ENCODE peak calls at places on chromosome 16, in seven cellular contexts. Y, N, E, H, U, I and Z are unnamed samples.

GRCh38 chr16:66070140-66070887 is 296.2 kb upstream of the CDH5 start:
- DNase-seq in H (no peak), Y (peak; percentile 34), I (peak; percentile 81), U (peak; percentile 84), E (no peak), N (no peak), Z (no peak)

GRCh38 chr16:84774810-84775209 is 45.0 kb upstream of the CRISPLD2 start:
- DNase-seq in I (no peak), U (no peak), E (peak; percentile 71), H (no peak), N (no peak), Y (no peak), Z (no peak)

GRCh38 chr16:66274335-66275110 is 92.0 kb upstream of the CDH5 start:
- DNase-seq in I (no peak), Y (peak; percentile 72), U (no peak), E (no peak), N (peak; percentile 45), H (no peak), Z (no peak)

GRCh38 chr16:22206847-22207714 is 1.0 kb downstream of the EEF2K start:
- DNase-seq in Y (peak; percentile 70), U (peak; percentile 91), I (peak; percentile 67), N (peak; percentile 75), E (peak; percentile 86), H (peak; percentile 47), Z (peak; percentile 76)

GRCh38 chr16:5024632-5025031 is 9.1 kb downstream of the NAGPA start:
- DNase-seq in N (no peak), Y (peak; percentile 39), U (no peak), I (no peak), H (no peak), E (no peak), Z (peak; percentile 62)

GRCh38 chr16:81261049-81261648 is 22.7 kb downstream of the BCO1 start:
- DNase-seq in E (no peak), Y (peak; percentile 45), N (peak; percentile 36), I (no peak), U (no peak), H (no peak), Z (peak; percentile 69)

GRCh38 chr16:53913082-53913870 is 209.3 kb downstream of the FTO start:
- DNase-seq in H (no peak), U (no peak), Y (peak; percentile 89), E (peak; percentile 77), I (peak; percentile 76), N (no peak), Z (no peak)

GRCh38 chr16:51731160-51731559 is 580.1 kb upstream of the SALL1 start:
- DNase-seq in U (no peak), H (no peak), I (no peak), E (no peak), Y (peak; percentile 57), N (no peak), Z (no peak)

GRCh38 chr16:22816475-22816874 is 2.5 kb downstream of the HS3ST2 start:
- DNase-seq in H (no peak), N (no peak), I (no peak), Y (no peak), U (no peak), E (no peak), Z (no peak)

GRCh38 chr16:21302898-21303528 is 24.9 kb upstream of the CRYM start:
- DNase-seq in E (no peak), H (no peak), Y (no peak), I (no peak), U (no peak), N (no peak), Z (no peak)

DNA sequence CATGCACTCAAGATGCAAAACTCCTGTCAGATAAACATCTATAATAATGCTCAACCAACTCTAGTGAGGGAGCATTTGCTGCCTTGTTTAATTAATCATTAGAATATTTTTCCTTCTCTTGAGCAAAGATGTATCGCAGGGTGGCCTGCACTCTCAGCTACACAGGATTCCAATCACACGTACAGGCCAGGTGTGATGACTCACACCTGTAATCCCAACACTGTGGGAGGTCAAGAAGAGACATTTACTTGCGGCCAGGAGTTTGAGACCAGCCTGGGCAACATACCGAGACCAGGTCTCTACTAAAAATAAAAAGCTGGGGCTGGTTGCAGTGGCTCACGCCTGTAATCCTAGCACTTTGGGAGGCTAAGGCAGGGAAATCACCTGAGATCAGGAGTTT is 49.1 kb downstream of the ARHGAP17 start:
- DNase-seq in I (no peak), N (no peak), Y (no peak), H (no peak), E (peak; percentile 46), U (no peak), Z (no peak)
- H3K36me3 ChIP-seq in I (no peaks in the 10 kb centered on the region), N (peaks cover 70% of the 10 kb centered on the region), Y (peaks cover 93% of the 10 kb centered on the region), H (peaks cover 32% of the 10 kb centered on the region), E (peaks cover 86% of the 10 kb centered on the region), U (peaks cover 100% of the 10 kb centered on the region), Z (peaks cover 28% of the 10 kb centered on the region)

DNA sequence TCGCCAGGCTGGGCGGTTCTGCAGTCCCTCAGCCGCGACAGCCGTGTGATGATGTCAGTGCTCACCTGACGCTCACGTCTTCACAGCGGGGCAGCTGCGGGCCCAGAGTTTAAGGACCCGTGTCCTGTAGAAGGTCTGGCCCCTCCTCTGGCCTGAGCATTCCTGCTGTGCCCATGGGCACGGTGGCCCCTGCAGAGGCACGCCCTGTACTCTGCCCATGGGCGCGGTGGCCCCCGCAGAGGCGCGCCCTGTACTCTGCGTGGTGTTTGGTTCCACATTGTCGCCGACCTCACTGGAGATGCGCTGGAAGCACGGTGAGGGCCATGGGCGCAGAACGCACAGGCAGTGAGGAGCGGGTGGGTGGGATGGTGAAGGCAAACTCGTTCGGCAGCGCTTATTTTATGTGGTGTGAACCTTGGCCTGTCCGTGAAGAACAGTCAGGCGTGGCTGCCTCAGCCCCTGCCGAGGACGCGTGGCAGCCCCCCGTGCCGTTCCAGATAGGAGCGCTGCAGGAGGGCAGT is 122.0 kb downstream of the BANP start:
- DNase-seq in N (no peak), I (no peak), E (no peak), U (peak; percentile 5), Y (no peak), H (no peak), Z (no peak)
- H3K36me3 ChIP-seq in N (no peaks in the 10 kb centered on the region), I (no peaks in the 10 kb centered on the region), E (peaks cover 47% of the 10 kb centered on the region), U (peaks cover 47% of the 10 kb centered on the region), Y (no peaks in the 10 kb centered on the region), H (peaks cover 32% of the 10 kb centered on the region), Z (peaks cover 3% of the 10 kb centered on the region)

DNA sequence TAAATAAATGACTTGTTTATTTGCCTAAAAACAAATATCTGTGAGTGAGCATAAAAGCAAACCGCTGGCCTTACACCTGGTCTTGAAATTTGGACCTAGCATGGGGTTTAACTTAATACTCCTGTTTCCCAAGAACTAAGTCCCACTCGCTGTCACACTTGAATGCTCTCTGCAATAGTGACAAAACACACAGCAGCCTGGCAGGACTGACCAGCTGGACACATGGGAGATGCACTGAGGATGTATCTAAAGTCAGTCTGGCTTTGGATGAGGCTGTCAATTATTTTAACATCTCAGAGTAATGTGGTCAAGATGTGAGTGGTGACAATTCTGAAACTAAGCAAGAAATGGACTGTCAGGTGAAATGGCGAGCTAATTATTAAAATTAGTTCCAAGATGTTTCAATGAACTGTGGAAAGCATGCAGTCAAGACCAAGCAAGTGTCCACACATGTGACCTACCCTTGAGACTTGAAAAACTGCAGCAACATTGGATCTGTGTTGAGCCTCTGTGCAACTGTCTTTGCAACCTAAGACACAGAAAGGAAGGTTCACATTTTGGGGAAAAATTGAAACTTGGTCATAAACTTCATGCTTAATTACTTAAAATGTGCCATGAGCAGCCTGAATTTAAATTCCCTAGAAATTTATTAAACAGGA is 16.6 kb downstream of the LITAFD start:
- DNase-seq in H (no peak), N (no peak), E (no peak), U (no peak), I (no peak), Y (no peak), Z (no peak)
- H3K36me3 ChIP-seq in H (peaks cover 83% of the 10 kb centered on the region), N (peaks cover 76% of the 10 kb centered on the region), E (peaks cover 97% of the 10 kb centered on the region), U (peaks cover 100% of the 10 kb centered on the region), I (no peaks in the 10 kb centered on the region), Y (peaks cover 98% of the 10 kb centered on the region), Z (peaks cover 59% of the 10 kb centered on the region)

DNA sequence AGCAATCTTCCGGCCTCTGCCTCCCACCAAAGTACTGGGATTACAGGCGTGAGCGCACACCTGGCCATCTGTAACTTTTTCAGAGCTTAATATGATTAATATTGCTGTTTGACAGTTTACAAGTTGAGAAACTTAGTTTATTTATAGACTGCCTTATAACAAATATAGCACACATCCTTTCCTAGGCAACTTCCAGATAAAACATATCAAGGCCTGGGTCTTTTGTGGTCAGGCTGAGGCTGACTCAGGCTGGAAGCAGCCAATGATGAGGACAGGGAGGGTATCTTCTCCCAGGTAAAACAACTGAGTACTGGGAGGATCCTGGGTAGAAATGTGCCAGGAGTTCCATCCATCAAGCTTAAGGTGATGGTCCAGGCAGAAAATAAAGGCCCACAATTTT is 16.2 kb downstream of the LUC7L start:
- DNase-seq in H (no peak), I (no peak), Y (no peak), U (no peak), E (no peak), N (no peak), Z (no peak)
- H3K36me3 ChIP-seq in H (peaks cover 48% of the 10 kb centered on the region), I (no peaks in the 10 kb centered on the region), Y (peaks cover 81% of the 10 kb centered on the region), U (peaks cover 100% of the 10 kb centered on the region), E (peaks cover 62% of the 10 kb centered on the region), N (peaks cover 80% of the 10 kb centered on the region), Z (peaks cover 27% of the 10 kb centered on the region)